ENCODE peak calls at places on chromosomes 6 and 20, in eight cellular contexts. One of them, this sample, is unnamed.

GRCh38 chr6:134619789-134620188 is 301.9 kb upstream of the SGK1 start:
- DNase-seq in Panc1: no peak
- DNase-seq in WTC11: no peak
- DNase-seq in stimulated activated CD4-positive, alpha-beta T cell treated with anti-CD3 and anti-CD28 coated beads, Interleukin-15, amount 100 ng/mL, for 1 hour: no peak
- DNase-seq in bronchial epithelial cell: peak
- DNase-seq in WERI-Rb-1: peak
- DNase-seq in D341Med: peak
- DNase-seq in effector CD4-positive, alpha-beta T cell: no peak
- DNase-seq in this sample: no peak

GRCh38 chr20:53829706-53830521 is 236.3 kb upstream of the ZNF217 start:
- DNase-seq in Panc1: peak
- DNase-seq in WTC11: no peak
- DNase-seq in stimulated activated CD4-positive, alpha-beta T cell treated with anti-CD3 and anti-CD28 coated beads, Interleukin-15, amount 100 ng/mL, for 1 hour: no peak
- DNase-seq in bronchial epithelial cell: peak
- DNase-seq in WERI-Rb-1: no peak
- DNase-seq in D341Med: no peak
- DNase-seq in effector CD4-positive, alpha-beta T cell: no peak
- DNase-seq in this sample: no peak

GRCh38 chr6:111481836-111482235 is 1.2 kb downstream of the REV3L start:
- DNase-seq in Panc1: no peak
- DNase-seq in WTC11: no peak
- DNase-seq in stimulated activated CD4-positive, alpha-beta T cell treated with anti-CD3 and anti-CD28 coated beads, Interleukin-15, amount 100 ng/mL, for 1 hour: no peak
- DNase-seq in bronchial epithelial cell: no peak
- DNase-seq in WERI-Rb-1: no peak
- DNase-seq in D341Med: no peak
- DNase-seq in effector CD4-positive, alpha-beta T cell: no peak
- DNase-seq in this sample: no peak

GRCh38 chr20:44019638-44020335 is 105.1 kb downstream of the TOX2 start:
- DNase-seq in Panc1: no peak
- DNase-seq in WTC11: no peak
- DNase-seq in stimulated activated CD4-positive, alpha-beta T cell treated with anti-CD3 and anti-CD28 coated beads, Interleukin-15, amount 100 ng/mL, for 1 hour: no peak
- DNase-seq in bronchial epithelial cell: no peak
- DNase-seq in WERI-Rb-1: no peak
- DNase-seq in D341Med: no peak
- DNase-seq in effector CD4-positive, alpha-beta T cell: no peak
- DNase-seq in this sample: no peak

GRCh38 chr6:129486333-129486732 is 223.6 kb downstream of the ARHGAP18 start:
- DNase-seq in Panc1: no peak
- DNase-seq in WTC11: no peak
- DNase-seq in stimulated activated CD4-positive, alpha-beta T cell treated with anti-CD3 and anti-CD28 coated beads, Interleukin-15, amount 100 ng/mL, for 1 hour: no peak
- DNase-seq in bronchial epithelial cell: no peak
- DNase-seq in WERI-Rb-1: no peak
- DNase-seq in D341Med: no peak
- DNase-seq in effector CD4-positive, alpha-beta T cell: no peak
- DNase-seq in this sample: no peak

GRCh38 chr6:38214159-38214558 is 394.6 kb downstream of the ZFAND3 start:
- DNase-seq in Panc1: no peak
- DNase-seq in WTC11: no peak
- DNase-seq in stimulated activated CD4-positive, alpha-beta T cell treated with anti-CD3 and anti-CD28 coated beads, Interleukin-15, amount 100 ng/mL, for 1 hour: no peak
- DNase-seq in bronchial epithelial cell: no peak
- DNase-seq in WERI-Rb-1: no peak
- DNase-seq in D341Med: no peak
- DNase-seq in effector CD4-positive, alpha-beta T cell: no peak
- DNase-seq in this sample: no peak

GRCh38 chr6:78400076-78400475 is 467.3 kb upstream of the IRAK1BP1 start:
- DNase-seq in Panc1: no peak
- DNase-seq in WTC11: no peak
- DNase-seq in stimulated activated CD4-positive, alpha-beta T cell treated with anti-CD3 and anti-CD28 coated beads, Interleukin-15, amount 100 ng/mL, for 1 hour: no peak
- DNase-seq in bronchial epithelial cell: no peak
- DNase-seq in WERI-Rb-1: no peak
- DNase-seq in D341Med: no peak
- DNase-seq in effector CD4-positive, alpha-beta T cell: no peak
- DNase-seq in this sample: no peak

GRCh38 chr20:38001981-38002380 is 31.3 kb downstream of the TTI1 start:
- DNase-seq in Panc1: no peak
- DNase-seq in WTC11: no peak
- DNase-seq in stimulated activated CD4-positive, alpha-beta T cell treated with anti-CD3 and anti-CD28 coated beads, Interleukin-15, amount 100 ng/mL, for 1 hour: no peak
- DNase-seq in bronchial epithelial cell: no peak
- DNase-seq in WERI-Rb-1: no peak
- DNase-seq in D341Med: no peak
- DNase-seq in effector CD4-positive, alpha-beta T cell: no peak
- DNase-seq in this sample: no peak

GRCh38 chr20:1015181-1015580 is 13.1 kb upstream of the RSPO4 start:
- DNase-seq in Panc1: no peak
- DNase-seq in WTC11: no peak
- DNase-seq in stimulated activated CD4-positive, alpha-beta T cell treated with anti-CD3 and anti-CD28 coated beads, Interleukin-15, amount 100 ng/mL, for 1 hour: no peak
- DNase-seq in bronchial epithelial cell: no peak
- DNase-seq in WERI-Rb-1: no peak
- DNase-seq in D341Med: no peak
- DNase-seq in effector CD4-positive, alpha-beta T cell: no peak
- DNase-seq in this sample: no peak

GRCh38 chr20:33399924-33400323 is 1.4 kb downstream of the CDK5RAP1 start:
- DNase-seq in Panc1: no peak
- DNase-seq in WTC11: no peak
- DNase-seq in stimulated activated CD4-positive, alpha-beta T cell treated with anti-CD3 and anti-CD28 coated beads, Interleukin-15, amount 100 ng/mL, for 1 hour: no peak
- DNase-seq in bronchial epithelial cell: no peak
- DNase-seq in WERI-Rb-1: no peak
- DNase-seq in D341Med: no peak
- DNase-seq in effector CD4-positive, alpha-beta T cell: no peak
- DNase-seq in this sample: no peak

GRCh38 chr6:107129370-107129925 is 14.1 kb upstream of the BEND3 start:
- DNase-seq in Panc1: no peak
- DNase-seq in WTC11: no peak
- DNase-seq in stimulated activated CD4-positive, alpha-beta T cell treated with anti-CD3 and anti-CD28 coated beads, Interleukin-15, amount 100 ng/mL, for 1 hour: no peak
- DNase-seq in bronchial epithelial cell: no peak
- DNase-seq in WERI-Rb-1: no peak
- DNase-seq in D341Med: no peak
- DNase-seq in effector CD4-positive, alpha-beta T cell: no peak
- DNase-seq in this sample: no peak

GRCh38 chr6:128186724-128187123 is 285.9 kb upstream of the THEMIS start:
- DNase-seq in Panc1: no peak
- DNase-seq in WTC11: no peak
- DNase-seq in stimulated activated CD4-positive, alpha-beta T cell treated with anti-CD3 and anti-CD28 coated beads, Interleukin-15, amount 100 ng/mL, for 1 hour: no peak
- DNase-seq in bronchial epithelial cell: no peak
- DNase-seq in WERI-Rb-1: no peak
- DNase-seq in D341Med: no peak
- DNase-seq in effector CD4-positive, alpha-beta T cell: no peak
- DNase-seq in this sample: no peak

GRCh38 chr6:26180346-26180745 is 93.1 kb downstream of the HFE start:
- DNase-seq in Panc1: no peak
- DNase-seq in WTC11: no peak
- DNase-seq in stimulated activated CD4-positive, alpha-beta T cell treated with anti-CD3 and anti-CD28 coated beads, Interleukin-15, amount 100 ng/mL, for 1 hour: no peak
- DNase-seq in bronchial epithelial cell: no peak
- DNase-seq in WERI-Rb-1: peak
- DNase-seq in D341Med: no peak
- DNase-seq in effector CD4-positive, alpha-beta T cell: no peak
- DNase-seq in this sample: no peak

GRCh38 chr6:133623065-133623464 is 265.8 kb upstream of the TCF21 start:
- DNase-seq in Panc1: no peak
- DNase-seq in WTC11: no peak
- DNase-seq in stimulated activated CD4-positive, alpha-beta T cell treated with anti-CD3 and anti-CD28 coated beads, Interleukin-15, amount 100 ng/mL, for 1 hour: no peak
- DNase-seq in bronchial epithelial cell: peak
- DNase-seq in WERI-Rb-1: no peak
- DNase-seq in D341Med: no peak
- DNase-seq in effector CD4-positive, alpha-beta T cell: no peak
- DNase-seq in this sample: no peak

GRCh38 chr6:128570439-128571063 is 50.2 kb upstream of the PTPRK start:
- DNase-seq in Panc1: no peak
- DNase-seq in WTC11: no peak
- DNase-seq in stimulated activated CD4-positive, alpha-beta T cell treated with anti-CD3 and anti-CD28 coated beads, Interleukin-15, amount 100 ng/mL, for 1 hour: no peak
- DNase-seq in bronchial epithelial cell: peak
- DNase-seq in WERI-Rb-1: no peak
- DNase-seq in D341Med: no peak
- DNase-seq in effector CD4-positive, alpha-beta T cell: no peak
- DNase-seq in this sample: no peak

GRCh38 chr6:110524305-110524704 is 47.9 kb upstream of the SLC22A16 start:
- DNase-seq in Panc1: no peak
- DNase-seq in WTC11: no peak
- DNase-seq in stimulated activated CD4-positive, alpha-beta T cell treated with anti-CD3 and anti-CD28 coated beads, Interleukin-15, amount 100 ng/mL, for 1 hour: no peak
- DNase-seq in bronchial epithelial cell: no peak
- DNase-seq in WERI-Rb-1: no peak
- DNase-seq in D341Med: no peak
- DNase-seq in effector CD4-positive, alpha-beta T cell: no peak
- DNase-seq in this sample: no peak

GRCh38 chr20:44309763-44310663 is 989 bp downstream of the FITM2 start:
- DNase-seq in Panc1: no peak
- DNase-seq in WTC11: no peak
- DNase-seq in stimulated activated CD4-positive, alpha-beta T cell treated with anti-CD3 and anti-CD28 coated beads, Interleukin-15, amount 100 ng/mL, for 1 hour: no peak
- DNase-seq in bronchial epithelial cell: peak
- DNase-seq in WERI-Rb-1: no peak
- DNase-seq in D341Med: peak
- DNase-seq in effector CD4-positive, alpha-beta T cell: no peak
- DNase-seq in this sample: no peak

GRCh38 chr6:100775667-100776066 is 105.5 kb downstream of the ASCC3 start:
- DNase-seq in Panc1: no peak
- DNase-seq in WTC11: no peak
- DNase-seq in stimulated activated CD4-positive, alpha-beta T cell treated with anti-CD3 and anti-CD28 coated beads, Interleukin-15, amount 100 ng/mL, for 1 hour: no peak
- DNase-seq in bronchial epithelial cell: peak
- DNase-seq in WERI-Rb-1: no peak
- DNase-seq in D341Med: no peak
- DNase-seq in effector CD4-positive, alpha-beta T cell: no peak
- DNase-seq in this sample: no peak

GRCh38 chr6:39029156-39030011 is 19.2 kb upstream of the GLP1R start:
- DNase-seq in Panc1: peak
- DNase-seq in WTC11: peak
- DNase-seq in stimulated activated CD4-positive, alpha-beta T cell treated with anti-CD3 and anti-CD28 coated beads, Interleukin-15, amount 100 ng/mL, for 1 hour: no peak
- DNase-seq in bronchial epithelial cell: no peak
- DNase-seq in WERI-Rb-1: peak
- DNase-seq in D341Med: peak
- DNase-seq in effector CD4-positive, alpha-beta T cell: peak
- DNase-seq in this sample: no peak

This sample was measured in esophagus squamous epithelium.